ENCODE peak calls at places on chromosome 12, in six cellular contexts. C is heart left ventricle; Q is CD4-positive, alpha-beta T cell; B is neuronal stem cell; I is adrenal gland; N is ovary. F is an unnamed sample.

GRCh38 chr12:88035907-88036289 is 6.7 kb upstream of the C12orf50 start:
- DNase-seq in C (no peak), Q (no peak), B (no peak), I (no peak), N (no peak), F (no peak)

GRCh38 chr12:78392918-78393317 is 471.7 kb upstream of the SYT1 start:
- DNase-seq in C (no peak), Q (no peak), B (no peak), I (no peak), N (no peak), F (no peak)

GRCh38 chr12:46276756-46277155 is 7.9 kb upstream of the SLC38A1 start:
- DNase-seq in C (no peak), Q (no peak), B (no peak), I (no peak), N (no peak), F (no peak)

GRCh38 chr12:45612044-45612794 is 117.3 kb upstream of the ARID2 start:
- DNase-seq in C (no peak), Q (no peak), B (no peak), I (no peak), N (no peak), F (no peak)

GRCh38 chr12:78951746-78952532 is 87.4 kb downstream of the SYT1 start:
- DNase-seq in C (no peak), Q (no peak), B (peak), I (peak), N (no peak), F (peak)

GRCh38 chr12:86683568-86683991 is 427.4 kb upstream of the MGAT4C start:
- DNase-seq in C (no peak), Q (no peak), B (no peak), I (no peak), N (no peak), F (no peak)

GRCh38 chr12:57005980-57006808 is at the start of gene ZBTB39:
- DNase-seq in C (peak), Q (peak), B (peak), I (no peak), N (peak), F (no peak)

GRCh38 chr12:95815635-95816212 is 25.2 kb upstream of the NTN4 start:
- DNase-seq in C (no peak), Q (no peak), B (no peak), I (no peak), N (no peak), F (no peak)

GRCh38 chr12:22729431-22729830 is 104.5 kb downstream of the ETNK1 start:
- DNase-seq in C (no peak), Q (no peak), B (no peak), I (no peak), N (no peak), F (no peak)

GRCh38 chr12:77725611-77726010 is 105.1 kb upstream of the NAV3 start:
- DNase-seq in C (no peak), Q (no peak), B (no peak), I (no peak), N (no peak), F (no peak)

GRCh38 chr12:67508830-67509229 is 139.7 kb upstream of the DYRK2 start:
- DNase-seq in C (no peak), Q (no peak), B (no peak), I (no peak), N (no peak), F (no peak)

GRCh38 chr12:120116792-120117651 is 469 bp upstream of the RAB35 start:
- DNase-seq in C (peak), Q (peak), B (peak), I (peak), N (peak), F (peak)

GRCh38 chr12:11749943-11750690 is 100.6 kb downstream of the ETV6 start:
- DNase-seq in C (no peak), Q (no peak), B (no peak), I (peak), N (no peak), F (no peak)

GRCh38 chr12:65592416-65592815 is 231.9 kb upstream of the HMGA2 start:
- DNase-seq in C (no peak), Q (no peak), B (no peak), I (no peak), N (no peak), F (no peak)

GRCh38 chr12:55762646-55763045 is 19.7 kb downstream of the GDF11 start:
- DNase-seq in C (no peak), Q (no peak), B (no peak), I (no peak), N (no peak), F (no peak)

GRCh38 chr12:67885370-67886169 is 103.7 kb upstream of the IFNG-AS1 start:
- DNase-seq in C (peak), Q (no peak), B (no peak), I (no peak), N (no peak), F (no peak)

GRCh38 chr12:67515679-67516363 is 132.7 kb upstream of the DYRK2 start:
- DNase-seq in C (peak), Q (peak), B (no peak), I (no peak), N (no peak), F (no peak)

GRCh38 chr12:12008232-12008850 is 62.4 kb upstream of the BCL2L14 start:
- DNase-seq in C (no peak), Q (no peak), B (no peak), I (peak), N (no peak), F (no peak)

GRCh38 chr12:131872154-131873046 is 22.0 kb upstream of the ULK1 start:
- DNase-seq in C (no peak), Q (no peak), B (no peak), I (no peak), N (peak), F (no peak)

GRCh38 chr12:20028033-20028432 is 340.3 kb upstream of the PDE3A start:
- DNase-seq in C (no peak), Q (no peak), B (no peak), I (no peak), N (no peak), F (no peak)

GRCh38 chr12:75959506-75959905 is 72.1 kb downstream of the PHLDA1 start:
- DNase-seq in C (no peak), Q (no peak), B (no peak), I (no peak), N (no peak), F (no peak)

DNA sequence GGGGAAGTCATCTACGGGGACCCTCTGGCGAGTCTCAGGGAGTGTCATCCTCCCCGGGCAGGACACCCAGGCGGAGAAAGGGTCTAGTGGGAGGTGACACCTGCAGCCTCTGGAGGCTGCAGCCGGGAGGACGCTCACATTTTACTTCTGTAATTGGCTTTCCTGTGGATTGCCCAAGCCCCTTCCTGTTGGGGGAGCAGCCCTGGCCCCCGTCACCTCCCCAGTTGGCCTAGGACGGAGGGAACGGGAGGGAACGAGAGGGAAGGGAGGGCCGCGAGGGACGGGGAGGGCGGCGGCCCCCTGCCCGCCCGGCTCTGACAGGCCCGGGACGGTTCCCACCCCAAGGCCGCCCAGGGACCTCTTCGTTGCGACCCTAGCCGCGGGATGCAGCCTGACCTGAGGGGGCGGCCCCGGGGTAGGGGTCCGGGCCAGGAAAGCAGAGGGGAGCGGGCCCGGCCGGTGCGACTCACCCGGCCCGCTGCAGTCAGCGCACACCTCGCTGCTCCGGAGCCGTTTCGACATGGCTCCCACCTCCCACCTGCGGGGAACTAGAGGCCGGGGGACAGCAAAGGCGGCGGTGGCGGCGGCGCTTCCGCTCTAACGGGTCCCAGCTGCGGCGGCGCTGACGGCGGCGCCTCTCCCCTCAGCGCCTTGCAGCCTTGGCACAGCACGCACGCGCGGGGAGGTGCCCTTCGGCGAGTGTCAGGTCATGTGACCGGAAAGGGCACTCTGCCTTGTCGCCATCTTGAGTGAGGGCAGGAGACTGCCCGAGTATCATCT is at the start of gene GIT2:
- DNase-seq in C (peak), Q (peak), B (peak), I (peak), N (peak), F (peak)
- H3K27ac ChIP-seq in C (peak), Q (peak), B (no peak), I (peak), N (peak), F (peak)

DNA sequence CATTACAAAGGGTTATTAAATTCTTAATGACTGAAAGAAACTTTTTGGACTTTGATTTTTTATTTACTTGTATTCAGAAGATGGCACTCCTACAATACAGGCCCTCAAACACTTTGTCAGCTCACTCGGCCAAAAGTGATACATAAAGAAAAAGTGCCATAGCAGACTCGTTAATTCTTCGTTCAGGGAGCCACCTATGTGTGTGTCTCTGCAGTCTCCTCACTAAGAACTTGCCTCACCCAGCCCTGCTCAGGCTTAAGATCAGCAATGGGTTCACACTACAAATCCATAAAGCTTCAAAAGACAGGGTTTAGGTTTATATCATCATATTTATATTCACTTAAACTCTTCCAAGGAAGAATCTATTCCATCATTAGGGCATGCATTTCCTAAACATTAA is 11.5 kb downstream of the DCP1B start:
- DNase-seq in C (no peak), Q (no peak), B (no peak), I (no peak), N (no peak), F (no peak)
- H3K27ac ChIP-seq in C (no peak), Q (no peak), B (no peak), I (no peak), N (no peak), F (no peak)

GRCh38 chr12:121534495-121535148 is 46.2 kb downstream of the KDM2B start:
- DNase-seq in C (no peak), Q (peak), B (no peak), I (no peak), N (no peak), F (no peak)

GRCh38 chr12:121537814-121538698 is 42.8 kb downstream of the KDM2B start:
- DNase-seq in C (peak), Q (no peak), B (no peak), I (no peak), N (peak), F (no peak)

GRCh38 chr12:121535150-121536057 is 45.4 kb downstream of the KDM2B start:
- DNase-seq in C (no peak), Q (no peak), B (no peak), I (no peak), N (no peak), F (no peak)

GRCh38 chr12:121536929-121537813 is 43.7 kb downstream of the KDM2B start:
- DNase-seq in C (peak), Q (no peak), B (peak), I (peak), N (peak), F (peak)

GRCh38 chr12:121536058-121536928 is 44.5 kb downstream of the KDM2B start:
- DNase-seq in C (peak), Q (peak), B (peak), I (peak), N (peak), F (peak)
- H3K27ac ChIP-seq in C (peak), Q (peak), B (peak), I (peak), N (peak), F (peak)

GRCh38 chr12:113838896-113839295 is 127.2 kb downstream of the RBM19 start:
- DNase-seq in C (no peak), Q (no peak), B (no peak), I (no peak), N (no peak), F (no peak)
- H3K27ac ChIP-seq in C (no peak), Q (no peak), B (no peak), I (no peak), N (no peak), F (no peak)

GRCh38 chr12:6547987-6548386 is 7.9 kb downstream of the IFFO1 start:
- DNase-seq in C (no peak), Q (no peak), B (no peak), I (peak), N (peak), F (no peak)

GRCh38 chr12:6549379-6550151 is 6.3 kb downstream of the IFFO1 start:
- DNase-seq in C (no peak), Q (no peak), B (no peak), I (no peak), N (no peak), F (no peak)

GRCh38 chr12:6546016-6546415 is 9.8 kb downstream of the IFFO1 start:
- DNase-seq in C (no peak), Q (no peak), B (no peak), I (no peak), N (no peak), F (no peak)

GRCh38 chr12:6548556-6549378 is 7.1 kb downstream of the IFFO1 start:
- DNase-seq in C (no peak), Q (no peak), B (no peak), I (peak), N (no peak), F (no peak)

GRCh38 chr12:6547566-6547965 is 8.3 kb downstream of the IFFO1 start:
- DNase-seq in C (no peak), Q (no peak), B (no peak), I (no peak), N (no peak), F (no peak)
- H3K27ac ChIP-seq in C (no peak), Q (no peak), B (no peak), I (no peak), N (no peak), F (no peak)

GRCh38 chr12:107597695-107598410 is 87.7 kb upstream of the PWP1 start:
- DNase-seq in C (no peak), Q (no peak), B (no peak), I (no peak), N (no peak), F (no peak)
- H3K27ac ChIP-seq in C (no peak), Q (no peak), B (no peak), I (no peak), N (no peak), F (no peak)

DNA sequence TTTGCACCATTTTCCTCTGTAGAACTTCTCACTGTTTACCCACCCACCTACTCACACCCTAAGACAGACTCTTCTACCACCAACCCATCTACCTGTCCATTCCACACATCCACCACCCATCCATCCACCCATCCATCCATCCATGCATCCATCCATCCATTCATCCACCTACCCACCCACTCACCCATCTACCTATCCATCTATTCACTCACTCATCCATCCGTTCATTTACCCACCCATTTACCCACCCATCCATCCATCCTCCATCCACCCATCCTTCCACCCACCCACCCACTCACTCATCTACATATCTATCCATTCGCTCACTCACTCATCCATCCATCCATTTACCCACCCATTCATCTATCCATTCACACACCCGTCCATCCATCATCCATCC is 15.1 kb downstream of the PLBD2 start:
- DNase-seq in C (no peak), Q (no peak), B (no peak), I (no peak), N (no peak), F (no peak)
- H3K27ac ChIP-seq in C (no peak), Q (no peak), B (no peak), I (no peak), N (no peak), F (no peak)

DNA sequence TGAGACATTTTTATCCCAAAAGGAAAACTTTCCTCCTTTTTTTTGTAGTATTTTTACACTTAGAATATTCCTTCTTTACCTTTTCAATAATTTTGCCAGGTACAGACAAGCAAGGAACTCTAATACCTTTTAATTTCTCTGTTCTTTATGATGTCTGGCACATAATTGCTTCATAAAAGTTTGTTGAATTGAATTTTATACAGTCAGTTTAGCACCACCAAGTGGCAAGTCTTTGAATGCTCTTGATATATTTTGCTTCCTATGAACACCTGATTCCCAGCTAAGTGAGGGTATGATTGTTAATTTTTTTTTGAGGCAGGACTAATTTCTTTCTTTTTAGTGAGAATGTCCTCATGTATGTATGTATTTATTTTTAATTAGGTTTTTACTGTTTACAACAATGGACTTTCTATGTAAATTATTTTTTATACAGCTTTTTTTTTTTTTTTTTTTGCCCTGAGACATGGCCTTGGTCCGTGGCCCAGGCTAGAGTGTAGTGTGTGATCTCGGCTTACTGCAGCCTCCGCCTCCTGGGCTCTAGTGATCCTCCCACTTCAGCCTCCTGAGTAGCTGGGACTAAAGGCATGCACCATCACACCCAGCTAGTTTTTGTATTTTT is 6.9 kb downstream of the TBC1D15 start:
- DNase-seq in C (no peak), Q (no peak), B (no peak), I (no peak), N (no peak), F (no peak)
- H3K27ac ChIP-seq in C (no peak), Q (no peak), B (no peak), I (no peak), N (no peak), F (no peak)

GRCh38 chr12:125981610-125982253 is 916.5 kb downstream of the AACS start:
- DNase-seq in C (no peak), Q (no peak), B (no peak), I (no peak), N (no peak), F (no peak)

GRCh38 chr12:125988545-125988944 is 923.3 kb downstream of the AACS start:
- DNase-seq in C (no peak), Q (no peak), B (no peak), I (no peak), N (no peak), F (no peak)

GRCh38 chr12:125983094-125983783 is 918.0 kb downstream of the AACS start:
- DNase-seq in C (no peak), Q (no peak), B (peak), I (no peak), N (peak), F (peak)

GRCh38 chr12:125989716-125990115 is 924.5 kb downstream of the AACS start:
- DNase-seq in C (no peak), Q (no peak), B (no peak), I (no peak), N (no peak), F (no peak)

GRCh38 chr12:125983784-125984510 is 918.7 kb downstream of the AACS start:
- DNase-seq in C (no peak), Q (no peak), B (peak), I (no peak), N (no peak), F (no peak)
- H3K27ac ChIP-seq in C (no peak), Q (no peak), B (peak), I (no peak), N (no peak), F (no peak)

DNA sequence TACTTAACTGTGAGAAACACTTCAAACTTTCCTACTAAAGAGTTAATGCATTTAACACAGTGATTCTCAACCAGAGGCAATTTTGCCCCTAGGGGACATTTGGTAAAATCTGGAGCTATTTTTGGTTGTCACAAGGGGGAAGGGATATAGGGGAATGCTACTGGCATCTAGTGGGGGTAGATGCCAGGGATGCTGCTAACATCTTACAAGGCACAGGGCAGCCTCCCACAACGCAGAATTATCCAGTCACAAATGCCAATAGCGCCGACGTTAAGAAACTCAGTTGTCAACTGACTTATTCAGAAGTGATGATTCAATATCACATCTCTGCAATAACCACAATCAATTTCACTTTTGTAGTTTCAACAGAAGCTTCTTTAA is 2.0 kb downstream of the EEA1 start:
- DNase-seq in C (peak), Q (no peak), B (no peak), I (no peak), N (no peak), F (no peak)
- H3K27ac ChIP-seq in C (peak), Q (no peak), B (no peak), I (peak), N (no peak), F (no peak)